ENCODE peak calls at places on chromosomes 1 and 21, in four cellular contexts. V is neural crest cell, U is SK-MEL-5, L is tibial artery. K is an unnamed sample.
A peak's percentile ranks its signal among the peaks of the same experiment; 100 is the strongest.

GRCh38 chr1:23957096-23957495 is 2.5 kb upstream of the PNRC2 start:
- DNase-seq in V (no peak), U (no peak), L (no peak), K (peak; percentile 64)

GRCh38 chr1:204649756-204650155 is 35.8 kb downstream of the LRRN2 start:
- DNase-seq in V (no peak), U (no peak), L (no peak), K (peak; percentile 99)

GRCh38 chr1:16421201-16421600 is 16.0 kb downstream of the SPATA21 start:
- DNase-seq in V (no peak), U (no peak), L (no peak), K (no peak)

GRCh38 chr1:167832693-167833092 is 81.2 kb downstream of the ADCY10 start:
- DNase-seq in V (no peak), U (no peak), L (no peak), K (no peak)

GRCh38 chr1:177799746-177800145 is 170.1 kb downstream of the SEC16B start:
- DNase-seq in V (no peak), U (no peak), L (no peak), K (no peak)

GRCh38 chr1:216014046-216014445 is 409.2 kb downstream of the USH2A start:
- DNase-seq in V (no peak), U (no peak), L (no peak), K (no peak)

GRCh38 chr1:210850556-210850955 is 283.4 kb downstream of the KCNH1 start:
- DNase-seq in V (no peak), U (peak; percentile 50), L (no peak), K (no peak)

GRCh38 chr1:228085287-228085926 is 2.9 kb downstream of the ARF1 start:
- DNase-seq in V (no peak), U (no peak), L (no peak), K (no peak)

GRCh38 chr1:110647254-110647891 is 27.4 kb downstream of the KCNA3 start:
- DNase-seq in V (no peak), U (no peak), L (no peak), K (no peak)

GRCh38 chr1:58576727-58577675 is at the start of gene TACSTD2:
- DNase-seq in V (peak; percentile 18), U (no peak), L (peak; percentile 25), K (peak; percentile 41)

GRCh38 chr21:32412162-32412997 is at the start of gene EVA1C:
- DNase-seq in V (no peak), U (no peak), L (peak; percentile 66), K (peak; percentile 8)

GRCh38 chr1:26278835-26279597 is 870 bp upstream of the SH3BGRL3 start:
- DNase-seq in V (no peak), U (no peak), L (peak; percentile 65), K (no peak)

GRCh38 chr21:26795866-26796329 is 49.3 kb downstream of the ADAMTS1 start:
- DNase-seq in V (no peak), U (peak; percentile 86), L (peak; percentile 45), K (peak; percentile 83)

K was measured in DMS153.